ENCODE peak calls at places on chromosomes 13 and 19, in eight cellular contexts. I is neural progenitor cell, K is GM23248, B is GM23338, H is hepatocyte, C is PC-3, N is HCT116, L is SK-N-SH. R is an unnamed sample.

GRCh38 chr19:33221641-33222040 is 4.0 kb downstream of the SLC7A10 start:
- DNase-seq in N (no peak), K (peak), I (no peak), C (peak), B (no peak), L (no peak), H (no peak), R (no peak)

GRCh38 chr19:34662919-34663318 is 14.0 kb downstream of the SCGB2B2 start:
- DNase-seq in I (peak), L (peak), C (peak), H (no peak), N (peak), B (peak), K (peak), R (peak)

GRCh38 chr19:45764487-45764886 is 4.6 kb downstream of the SIX5 start:
- DNase-seq in N (no peak), L (peak), B (peak), H (no peak), K (no peak), C (no peak), I (peak), R (no peak)

GRCh38 chr19:15210323-15210774 is 9.6 kb upstream of the NOTCH3 start:
- DNase-seq in H (peak), K (peak), N (no peak), I (no peak), B (no peak), C (peak), L (no peak), R (no peak)

GRCh38 chr19:3250675-3251074 is 26.2 kb downstream of the CELF5 start:
- DNase-seq in N (peak), H (no peak), I (no peak), K (peak), B (peak), C (peak), L (peak), R (peak)

GRCh38 chr19:38915329-38916321 is 3.6 kb upstream of the CCER2 start:
- DNase-seq in L (peak), I (no peak), H (no peak), N (no peak), C (no peak), K (no peak), B (no peak), R (no peak)

GRCh38 chr19:40976134-40976533 is 14.9 kb upstream of the CYP2B6 start:
- DNase-seq in N (no peak), H (no peak), L (no peak), C (no peak), K (no peak), I (no peak), B (no peak), R (no peak)

GRCh38 chr13:80339841-80340642 is 884 bp downstream of the SPRY2 start:
- DNase-seq in L (peak), H (peak), B (peak), I (peak), K (peak), C (peak), N (no peak), R (no peak)

GRCh38 chr19:6616011-6616410 is 25.1 kb upstream of the CD70 start:
- DNase-seq in H (no peak), C (peak), K (peak), N (no peak), B (no peak), I (no peak), L (no peak), R (no peak)

GRCh38 chr19:5624741-5625140 is 1.9 kb downstream of the SAFB start:
- DNase-seq in I (peak), K (peak), H (peak), N (no peak), L (no peak), B (peak), C (no peak), R (peak)

GRCh38 chr19:52946322-52947310 is 16.1 kb downstream of the ZNF816 start:
- DNase-seq in K (peak), L (peak), C (peak), H (peak), I (peak), N (no peak), B (peak), R (peak)

GRCh38 chr19:362154-362553 is 17.6 kb upstream of the MIER2 start:
- DNase-seq in I (no peak), H (no peak), C (no peak), B (no peak), L (no peak), K (no peak), N (no peak), R (no peak)

GRCh38 chr13:44815507-44816074 is 173.7 kb downstream of the NUFIP1 start:
- DNase-seq in N (peak), B (peak), K (peak), L (no peak), H (peak), C (peak), I (peak), R (no peak)
- TF ChIP-seq EZH2phosphoT487 in N (no peak), B (no peak), K (no peak), L (no peak), H (no peak), C (no peak), I (no peak), R (no peak)

DNA sequence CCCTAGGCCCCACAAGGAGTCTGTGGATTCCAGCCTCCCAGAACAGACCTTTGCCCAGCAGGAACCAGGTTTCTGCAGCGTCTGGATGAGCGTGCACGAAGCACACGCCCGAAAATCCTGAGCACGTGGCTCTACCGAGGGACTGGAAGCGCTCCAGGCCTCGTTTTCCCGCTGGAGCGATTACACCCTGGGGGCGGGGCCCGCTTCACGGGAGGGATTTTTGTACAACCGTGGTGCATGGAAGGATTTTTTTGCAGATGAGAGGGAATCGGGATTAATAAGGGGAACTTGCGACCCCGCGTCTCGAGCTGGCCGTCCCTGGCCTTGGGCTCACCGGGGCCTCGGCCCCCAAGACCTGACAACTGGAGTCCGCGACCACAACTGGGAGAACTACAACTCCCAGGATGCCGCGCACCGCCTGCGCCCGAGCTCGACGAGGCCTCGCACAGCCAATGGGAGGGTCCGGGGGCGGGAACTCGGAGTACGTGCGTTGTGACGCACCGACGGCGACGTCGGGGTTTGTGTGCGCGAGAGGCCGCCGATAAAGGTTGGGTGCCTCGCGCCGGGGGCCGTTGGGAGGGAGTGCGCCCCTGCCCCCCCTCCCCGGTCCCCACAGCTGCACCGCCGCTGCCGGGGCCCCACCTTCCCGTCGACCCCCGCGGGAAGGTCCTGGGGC is at the start of gene ZNF628:
- DNase-seq in I (peak), C (peak), H (peak), L (peak), N (peak), B (peak), K (peak), R (peak)
- H2AFZ ChIP-seq in I (peak), C (peak), H (peak), L (peak), N (peak), B (peak), K (peak), R (peak)

GRCh38 chr19:4444765-4445741 is 12.5 kb downstream of the UBXN6 start:
- DNase-seq in N (no peak), L (no peak), K (no peak), H (no peak), C (no peak), I (no peak), B (no peak), R (no peak)

GRCh38 chr19:4443966-4444764 is 13.4 kb downstream of the UBXN6 start:
- DNase-seq in I (no peak), L (peak), K (no peak), N (no peak), B (no peak), C (no peak), H (no peak), R (no peak)

GRCh38 chr19:4443188-4443587 is 14.4 kb downstream of the UBXN6 start:
- DNase-seq in H (no peak), B (no peak), N (no peak), L (no peak), I (no peak), C (no peak), K (no peak), R (no peak)

GRCh38 chr19:4442846-4443146 is 14.8 kb downstream of the UBXN6 start:
- DNase-seq in L (no peak), H (no peak), N (no peak), B (no peak), K (no peak), I (no peak), C (no peak), R (no peak)

DNA sequence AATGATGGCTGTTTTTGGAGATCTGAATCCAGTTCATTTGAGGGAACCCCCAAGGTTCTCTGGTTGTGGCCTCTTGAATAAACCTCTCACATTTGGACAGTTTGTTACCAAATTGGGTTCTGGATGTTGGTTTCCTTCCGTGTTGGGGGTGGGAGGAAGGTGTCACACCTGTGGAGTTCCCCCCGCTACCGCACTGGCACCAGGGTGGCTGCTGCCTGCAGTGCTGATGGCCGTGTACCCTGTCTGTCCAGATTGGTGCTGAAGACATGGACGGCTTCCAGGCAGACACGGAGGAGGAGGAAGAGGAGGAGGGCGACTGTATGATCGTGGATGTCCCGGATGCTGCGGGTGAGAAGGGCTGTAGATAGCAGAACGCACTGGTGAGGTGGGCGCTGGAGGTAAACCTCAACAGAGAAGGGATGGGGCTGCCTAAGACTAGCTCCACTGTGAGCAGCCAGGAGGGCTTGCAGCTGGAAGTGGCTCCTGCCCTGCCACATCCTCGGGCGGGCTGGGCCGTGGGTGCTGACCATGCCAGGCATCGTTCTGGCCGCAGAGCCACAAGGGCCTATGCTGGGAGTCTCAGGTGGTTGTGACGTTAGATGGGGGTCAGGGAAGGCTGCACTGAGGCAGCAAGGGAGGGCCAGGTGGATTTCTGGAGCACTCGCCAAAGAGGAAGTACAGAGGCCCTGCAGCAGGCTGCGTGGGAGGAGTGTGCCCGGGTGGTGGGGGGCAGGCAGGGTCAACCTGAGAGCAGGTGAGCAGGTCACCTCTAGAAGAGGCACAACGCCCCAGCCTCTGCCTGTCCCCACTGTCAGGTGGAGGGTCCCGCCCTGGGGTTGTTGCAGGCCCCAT is 15.4 kb downstream of the UBXN6 start:
- DNase-seq in B (no peak), H (no peak), C (no peak), I (no peak), K (no peak), L (no peak), N (no peak), R (no peak)
- H3K27ac ChIP-seq in B (no peak), H (no peak), C (no peak), I (no peak), K (no peak), L (no peak), N (no peak), R (peak)

DNA sequence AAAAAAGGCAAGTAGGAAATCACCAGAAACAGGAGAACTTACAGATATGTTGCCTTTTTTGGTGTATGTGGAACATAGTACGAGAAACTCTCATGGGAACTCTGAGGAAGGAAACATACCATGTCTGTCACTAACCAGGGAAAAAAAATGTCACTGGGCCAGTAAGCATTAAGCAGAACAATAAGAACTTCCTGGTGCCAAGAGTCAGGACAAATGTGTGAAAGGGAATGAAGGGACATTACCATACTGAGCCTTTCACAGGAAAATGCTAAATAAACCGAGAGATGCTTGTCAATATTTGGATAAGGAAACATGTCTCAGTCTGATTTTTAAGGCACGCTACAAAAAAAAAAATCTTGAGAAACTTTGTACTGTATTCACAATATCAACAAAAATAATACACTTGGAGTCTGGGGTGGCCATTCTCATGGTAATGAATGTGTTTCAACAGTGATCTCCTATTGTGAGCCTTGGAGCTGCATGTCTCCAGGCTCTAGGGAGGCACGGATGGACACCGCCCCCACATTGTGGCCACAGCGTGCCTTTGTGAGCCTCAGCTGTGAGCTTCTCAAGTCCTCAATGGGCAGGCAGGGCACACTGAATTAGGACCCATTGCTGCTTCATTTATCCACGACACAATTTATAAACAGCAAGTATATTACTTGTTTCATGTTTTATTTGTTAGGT is 113.0 kb upstream of the ARGLU1 start:
- DNase-seq in B (peak), C (no peak), I (peak), K (no peak), L (no peak), N (no peak), H (no peak), R (no peak)
- TF ChIP-seq EZH2phosphoT487 in B (no peak), C (no peak), I (no peak), K (no peak), L (no peak), N (no peak), H (no peak), R (no peak)

GRCh38 chr13:91922969-91923592 is 524.7 kb downstream of the GPC5 start:
- DNase-seq in N (no peak), I (peak), H (peak), L (peak), C (no peak), B (peak), K (no peak), R (peak)
- H2AFZ ChIP-seq in N (no peak), I (peak), H (no peak), L (no peak), C (no peak), B (no peak), K (no peak), R (no peak)

DNA sequence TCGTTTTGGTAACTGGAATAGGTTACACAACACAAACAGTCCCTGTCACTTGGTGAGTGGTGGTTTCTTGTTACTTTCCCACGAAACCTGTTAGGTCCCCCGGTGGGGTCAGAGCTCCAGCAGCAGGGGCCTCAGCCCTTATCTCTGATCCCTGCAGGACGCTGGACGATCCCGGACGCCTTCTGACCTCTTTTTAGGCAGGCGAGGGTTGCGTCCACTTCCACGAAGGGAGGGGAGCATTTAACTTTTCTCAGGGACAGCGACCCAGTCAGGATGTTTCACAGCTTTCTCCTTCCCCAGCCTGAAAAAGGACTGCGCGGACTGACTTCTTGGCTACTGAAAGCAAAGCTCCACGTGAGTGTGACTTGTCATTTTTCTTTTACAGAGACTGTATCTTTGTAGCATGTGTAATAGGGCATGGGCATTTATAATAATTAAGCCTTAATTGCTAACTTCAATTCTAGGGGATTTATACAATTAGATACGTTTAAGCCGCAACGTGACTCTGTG is 715 bp downstream of the ZNF234 start:
- DNase-seq in N (no peak), K (peak), C (peak), H (peak), B (no peak), I (peak), L (no peak), R (no peak)
- H3K27ac ChIP-seq in N (no peak), K (peak), C (no peak), H (no peak), B (no peak), I (no peak), L (peak), R (no peak)

DNA sequence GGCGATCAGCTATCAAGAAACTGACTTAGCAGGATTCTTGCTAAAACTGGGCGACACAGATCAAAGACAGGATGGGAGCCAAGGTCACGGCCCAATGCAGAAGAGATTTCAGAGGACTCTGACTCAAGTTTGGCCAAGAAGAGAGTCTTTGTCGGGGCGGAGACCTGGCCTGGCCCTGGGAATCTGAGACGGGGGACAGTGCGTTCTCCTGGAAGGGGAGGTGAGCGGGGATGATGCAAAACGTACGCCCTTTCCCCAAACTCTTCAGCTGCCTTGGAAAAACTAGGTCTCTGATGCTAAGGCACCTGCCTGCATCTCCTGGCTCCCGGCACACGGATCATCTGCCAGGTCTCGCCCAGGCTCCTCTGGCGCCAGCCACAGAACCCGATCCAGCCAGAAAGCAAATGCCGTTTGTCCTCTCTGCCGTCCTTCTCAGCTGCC is 9.8 kb downstream of the MVB12A start:
- DNase-seq in H (no peak), K (no peak), N (no peak), C (no peak), I (no peak), L (no peak), B (no peak), R (no peak)
- TF ChIP-seq EZH2phosphoT487 in H (no peak), K (no peak), N (no peak), C (no peak), I (no peak), L (no peak), B (no peak), R (no peak)